ENCODE peak calls at places on chromosomes 11 and 22, in five cellular contexts. One of them, this sample, is unnamed. For H3K4me1, the result is how much of the 10 kb centered on the place peaks cover.

GRCh38 chr11:61290905-61291690 is 4.0 kb downstream of the VWCE start:
- DNase-seq in body of pancreas: no peak
- DNase-seq in ovary: no peak
- DNase-seq in pancreas: no peak
- DNase-seq in CD8-positive, alpha-beta T cell: no peak
- DNase-seq in this sample: no peak

GRCh38 chr11:8292351-8292750 is 28.7 kb upstream of the LMO1 start:
- DNase-seq in body of pancreas: no peak
- DNase-seq in ovary: no peak
- DNase-seq in pancreas: no peak
- DNase-seq in CD8-positive, alpha-beta T cell: peak
- DNase-seq in this sample: peak

GRCh38 chr11:8006349-8006977 is 19.3 kb downstream of the EIF3F start:
- DNase-seq in body of pancreas: peak
- DNase-seq in ovary: peak
- DNase-seq in pancreas: peak
- DNase-seq in CD8-positive, alpha-beta T cell: peak
- DNase-seq in this sample: peak

GRCh38 chr22:21754523-21755128 is 19.0 kb upstream of the YPEL1 start:
- DNase-seq in body of pancreas: no peak
- DNase-seq in ovary: peak
- DNase-seq in pancreas: no peak
- DNase-seq in CD8-positive, alpha-beta T cell: no peak
- DNase-seq in this sample: no peak

GRCh38 chr11:124415356-124415923 is 9.2 kb downstream of the OR8B4 start:
- DNase-seq in body of pancreas: peak
- DNase-seq in ovary: no peak
- DNase-seq in pancreas: no peak
- DNase-seq in CD8-positive, alpha-beta T cell: no peak
- DNase-seq in this sample: no peak

GRCh38 chr11:27201454-27202302 is 161.1 kb downstream of the BBOX1 start:
- DNase-seq in body of pancreas: peak
- DNase-seq in ovary: peak
- DNase-seq in pancreas: peak
- DNase-seq in CD8-positive, alpha-beta T cell: no peak
- DNase-seq in this sample: peak

GRCh38 chr11:2466869-2467694 is 22.3 kb downstream of the KCNQ1 start:
- DNase-seq in body of pancreas: no peak
- DNase-seq in ovary: no peak
- DNase-seq in pancreas: no peak
- DNase-seq in CD8-positive, alpha-beta T cell: peak
- DNase-seq in this sample: peak

GRCh38 chr22:42437488-42438292 is 5.5 kb upstream of the NFAM1 start:
- DNase-seq in body of pancreas: peak
- DNase-seq in ovary: peak
- DNase-seq in pancreas: peak
- DNase-seq in CD8-positive, alpha-beta T cell: peak
- DNase-seq in this sample: no peak

GRCh38 chr22:50309601-50309991 is 2.1 kb upstream of the PLXNB2 start:
- DNase-seq in body of pancreas: no peak
- DNase-seq in ovary: no peak
- DNase-seq in pancreas: no peak
- DNase-seq in CD8-positive, alpha-beta T cell: no peak
- DNase-seq in this sample: no peak

GRCh38 chr11:14974021-14974698 is 2.0 kb upstream of the CALCA start:
- DNase-seq in body of pancreas: no peak
- DNase-seq in ovary: no peak
- DNase-seq in pancreas: no peak
- DNase-seq in CD8-positive, alpha-beta T cell: no peak
- DNase-seq in this sample: no peak

GRCh38 chr22:39979048-39979447 is 15.7 kb upstream of the FAM83F start:
- DNase-seq in body of pancreas: no peak
- DNase-seq in ovary: no peak
- DNase-seq in pancreas: no peak
- DNase-seq in CD8-positive, alpha-beta T cell: no peak
- DNase-seq in this sample: no peak

GRCh38 chr11:134691985-134692384 is 279.9 kb upstream of the B3GAT1 start:
- DNase-seq in body of pancreas: no peak
- DNase-seq in ovary: no peak
- DNase-seq in pancreas: no peak
- DNase-seq in CD8-positive, alpha-beta T cell: no peak
- DNase-seq in this sample: no peak

GRCh38 chr11:369336-370018 is at the start of gene B4GALNT4:
- DNase-seq in body of pancreas: no peak
- DNase-seq in ovary: peak
- DNase-seq in pancreas: no peak
- DNase-seq in CD8-positive, alpha-beta T cell: no peak
- DNase-seq in this sample: no peak

GRCh38 chr11:8477680-8478079 is 116.3 kb downstream of the STK33 start:
- DNase-seq in body of pancreas: no peak
- DNase-seq in ovary: no peak
- DNase-seq in pancreas: no peak
- DNase-seq in CD8-positive, alpha-beta T cell: no peak
- DNase-seq in this sample: no peak

GRCh38 chr22:40249286-40249685 is 71.6 kb downstream of the TNRC6B start:
- DNase-seq in body of pancreas: no peak
- DNase-seq in ovary: no peak
- DNase-seq in pancreas: no peak
- DNase-seq in CD8-positive, alpha-beta T cell: no peak
- DNase-seq in this sample: no peak

GRCh38 chr22:27667121-27667843 is 134.3 kb downstream of the MN1 start:
- DNase-seq in body of pancreas: peak
- DNase-seq in ovary: peak
- DNase-seq in pancreas: peak
- DNase-seq in CD8-positive, alpha-beta T cell: no peak
- DNase-seq in this sample: no peak

GRCh38 chr22:27372969-27373670 is 428.4 kb downstream of the MN1 start:
- DNase-seq in body of pancreas: peak
- DNase-seq in ovary: no peak
- DNase-seq in pancreas: peak
- DNase-seq in CD8-positive, alpha-beta T cell: no peak
- DNase-seq in this sample: peak

GRCh38 chr22:41659941-41660340 is 28.7 kb downstream of the SNU13 start:
- DNase-seq in body of pancreas: no peak
- DNase-seq in ovary: no peak
- DNase-seq in pancreas: no peak
- DNase-seq in CD8-positive, alpha-beta T cell: no peak
- DNase-seq in this sample: no peak

GRCh38 chr22:49582171-49582570 is 245.5 kb downstream of the BRD1 start:
- DNase-seq in body of pancreas: no peak
- DNase-seq in ovary: no peak
- DNase-seq in pancreas: no peak
- DNase-seq in CD8-positive, alpha-beta T cell: no peak
- DNase-seq in this sample: no peak

GRCh38 chr11:102603091-102603490 is 22.0 kb downstream of the MMP20 start:
- DNase-seq in body of pancreas: peak
- DNase-seq in ovary: no peak
- DNase-seq in pancreas: peak
- DNase-seq in CD8-positive, alpha-beta T cell: no peak
- DNase-seq in this sample: no peak

GRCh38 chr11:63144121-63144520 is at the start of gene SLC22A24:
- DNase-seq in body of pancreas: no peak
- DNase-seq in ovary: no peak
- DNase-seq in pancreas: no peak
- DNase-seq in CD8-positive, alpha-beta T cell: no peak
- DNase-seq in this sample: no peak

GRCh38 chr11:35157814-35158213 is 18.8 kb downstream of the CD44 start:
- DNase-seq in body of pancreas: no peak
- DNase-seq in ovary: no peak
- DNase-seq in pancreas: no peak
- DNase-seq in CD8-positive, alpha-beta T cell: no peak
- DNase-seq in this sample: no peak

GRCh38 chr11:35160902-35161585 is 22.1 kb downstream of the CD44 start:
- DNase-seq in body of pancreas: no peak
- DNase-seq in ovary: no peak
- DNase-seq in pancreas: no peak
- DNase-seq in CD8-positive, alpha-beta T cell: no peak
- DNase-seq in this sample: no peak

GRCh38 chr11:35160248-35160820 is 21.4 kb downstream of the CD44 start:
- DNase-seq in body of pancreas: no peak
- DNase-seq in ovary: no peak
- DNase-seq in pancreas: no peak
- DNase-seq in CD8-positive, alpha-beta T cell: no peak
- DNase-seq in this sample: no peak

GRCh38 chr11:35158371-35159081 is 19.6 kb downstream of the CD44 start:
- DNase-seq in body of pancreas: peak
- DNase-seq in ovary: no peak
- DNase-seq in pancreas: no peak
- DNase-seq in CD8-positive, alpha-beta T cell: no peak
- DNase-seq in this sample: no peak

GRCh38 chr11:35159111-35159510 is 20.1 kb downstream of the CD44 start:
- DNase-seq in body of pancreas: no peak
- DNase-seq in ovary: no peak
- DNase-seq in pancreas: no peak
- DNase-seq in CD8-positive, alpha-beta T cell: no peak
- DNase-seq in this sample: no peak
- H3K4me1 ChIP-seq in body of pancreas: half or more
- H3K4me1 ChIP-seq in ovary: under half
- H3K4me1 ChIP-seq in pancreas: under half
- H3K4me1 ChIP-seq in CD8-positive, alpha-beta T cell: half or more
- H3K4me1 ChIP-seq in this sample: half or more

DNA sequence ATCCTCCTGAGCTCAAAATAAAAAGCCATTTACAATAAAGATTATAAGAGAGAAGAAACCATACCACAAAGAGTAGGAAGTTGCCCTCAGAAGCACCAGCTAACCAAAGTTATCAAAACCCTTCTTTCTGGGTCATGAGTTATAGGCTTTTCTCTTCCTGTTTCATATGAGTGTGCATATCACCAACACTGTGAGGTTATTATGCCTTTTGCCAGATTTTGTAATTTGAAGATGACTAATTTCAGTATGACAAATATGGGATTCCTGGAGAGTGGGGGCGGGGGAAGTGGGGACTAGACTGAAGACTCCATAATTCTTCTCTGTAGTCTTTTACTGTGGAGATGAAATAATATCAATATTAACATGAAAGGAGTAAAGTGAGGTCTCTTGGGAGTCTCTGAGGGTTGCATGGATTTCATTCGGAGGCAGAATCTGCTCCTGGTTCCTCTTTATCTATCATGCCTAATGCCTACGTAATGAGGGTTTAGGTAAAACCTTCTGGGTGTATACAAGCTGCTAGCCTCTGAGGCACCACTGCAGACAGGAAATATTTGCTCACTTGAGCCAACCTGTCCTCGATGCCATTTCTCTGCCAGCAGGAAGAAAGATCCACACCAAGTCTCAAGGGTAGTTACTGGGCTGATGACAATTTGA is 2.1 kb downstream of the LPXN start:
- DNase-seq in body of pancreas: peak
- DNase-seq in ovary: peak
- DNase-seq in pancreas: no peak
- DNase-seq in CD8-positive, alpha-beta T cell: peak
- DNase-seq in this sample: no peak
- TF ChIP-seq CTCF in body of pancreas: no peak
- TF ChIP-seq CTCF in ovary: no peak
- TF ChIP-seq CTCF in pancreas: no peak
- TF ChIP-seq CTCF in CD8-positive, alpha-beta T cell: no peak
- TF ChIP-seq CTCF in this sample: no peak

DNA sequence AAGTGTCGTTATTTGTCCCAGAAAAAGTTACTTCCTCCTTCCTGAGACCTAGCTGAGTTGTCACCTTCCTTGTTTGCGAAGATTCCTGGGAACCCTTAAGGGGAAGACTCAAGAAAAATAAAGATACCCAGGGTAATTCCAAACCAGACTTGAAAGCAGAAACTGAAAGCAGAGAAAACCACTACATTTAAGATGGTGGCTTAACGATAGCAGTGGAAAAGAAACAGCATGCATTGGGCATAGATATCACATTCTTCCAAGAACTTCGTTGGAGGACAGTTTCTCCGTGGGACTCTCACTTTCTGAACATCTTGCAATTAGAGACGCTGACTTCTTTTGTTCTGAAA is 89.1 kb downstream of the FAM76B start:
- DNase-seq in body of pancreas: no peak
- DNase-seq in ovary: no peak
- DNase-seq in pancreas: no peak
- DNase-seq in CD8-positive, alpha-beta T cell: no peak
- DNase-seq in this sample: no peak
- H3K27ac ChIP-seq in body of pancreas: no peak
- H3K27ac ChIP-seq in ovary: no peak
- H3K27ac ChIP-seq in pancreas: no peak
- H3K27ac ChIP-seq in CD8-positive, alpha-beta T cell: peak
- H3K27ac ChIP-seq in this sample: no peak

GRCh38 chr11:33700425-33701271 is at the start of gene C11orf91:
- DNase-seq in body of pancreas: peak
- DNase-seq in ovary: peak
- DNase-seq in pancreas: peak
- DNase-seq in CD8-positive, alpha-beta T cell: peak
- DNase-seq in this sample: peak
- H3K4me1 ChIP-seq in body of pancreas: half or more
- H3K4me1 ChIP-seq in ovary: under half
- H3K4me1 ChIP-seq in pancreas: under half
- H3K4me1 ChIP-seq in CD8-positive, alpha-beta T cell: under half
- H3K4me1 ChIP-seq in this sample: under half

DNA sequence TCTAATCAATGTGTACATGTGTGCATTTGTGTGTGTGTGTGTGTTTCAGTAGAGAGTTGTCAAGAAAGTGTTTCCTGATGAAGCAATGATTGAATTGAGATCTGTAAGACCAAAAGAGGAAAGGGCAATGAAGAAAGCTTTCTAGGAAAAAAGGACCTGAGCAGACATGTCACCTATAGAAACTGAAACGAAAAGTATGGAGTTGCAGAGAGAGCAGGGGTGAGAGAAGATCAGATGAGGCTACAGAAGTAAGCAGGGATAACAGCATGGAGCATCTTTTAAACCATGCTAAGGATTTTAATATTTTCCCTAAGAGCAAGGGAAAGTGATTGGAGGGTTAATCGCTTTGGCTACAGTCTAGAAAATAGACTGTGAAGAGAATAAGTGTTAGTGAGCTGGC is 1459.4 kb upstream of the TENM4 start:
- DNase-seq in body of pancreas: no peak
- DNase-seq in ovary: no peak
- DNase-seq in pancreas: no peak
- DNase-seq in CD8-positive, alpha-beta T cell: no peak
- DNase-seq in this sample: no peak
- TF ChIP-seq CTCF in body of pancreas: no peak
- TF ChIP-seq CTCF in ovary: no peak
- TF ChIP-seq CTCF in pancreas: no peak
- TF ChIP-seq CTCF in CD8-positive, alpha-beta T cell: no peak
- TF ChIP-seq CTCF in this sample: no peak

DNA sequence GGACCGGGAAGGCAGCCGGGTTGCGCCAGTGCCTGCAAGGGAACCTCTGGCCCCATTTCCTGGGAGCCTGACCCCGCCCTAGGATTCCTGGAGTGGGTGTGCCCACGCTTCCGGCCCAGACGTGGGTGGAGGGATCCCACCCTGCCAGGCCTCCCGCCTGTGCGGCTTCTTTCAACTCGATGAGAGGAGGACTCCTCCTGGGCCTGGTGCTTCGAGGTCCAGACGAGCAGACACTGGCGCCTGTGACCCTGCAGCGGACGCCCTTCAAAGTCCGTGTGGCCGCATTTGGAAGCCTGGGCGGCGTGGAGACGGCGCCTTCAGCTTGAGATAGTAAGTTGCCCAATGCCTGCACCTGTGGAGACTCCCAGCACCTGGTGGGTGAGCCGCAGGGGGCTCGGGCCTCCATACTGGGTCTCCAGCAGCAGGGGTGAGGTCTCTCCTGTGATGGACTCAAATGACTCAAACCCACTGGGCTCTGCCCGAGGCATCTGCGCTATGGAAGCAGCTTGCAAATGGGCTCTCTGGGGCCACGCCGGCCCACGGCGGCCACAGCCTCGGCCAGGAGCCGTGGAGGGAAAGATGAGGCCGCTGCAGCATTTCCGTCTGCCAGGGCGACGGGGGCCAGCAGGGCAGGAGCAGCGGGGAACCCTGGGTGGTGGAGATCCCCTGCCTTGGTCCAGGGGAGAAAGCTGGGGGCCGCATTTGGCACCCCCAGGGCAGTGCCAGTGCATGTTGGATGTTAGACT is 64.3 kb upstream of the PPARA start:
- DNase-seq in body of pancreas: no peak
- DNase-seq in ovary: peak
- DNase-seq in pancreas: peak
- DNase-seq in CD8-positive, alpha-beta T cell: no peak
- DNase-seq in this sample: no peak
- H3K27ac ChIP-seq in body of pancreas: peak
- H3K27ac ChIP-seq in ovary: peak
- H3K27ac ChIP-seq in pancreas: peak
- H3K27ac ChIP-seq in CD8-positive, alpha-beta T cell: no peak
- H3K27ac ChIP-seq in this sample: peak

This sample was measured in vagina.